ENCODE peak calls at places on chromosomes 6 and 20, in seven cellular contexts. H is left ventricle myocardium inferior; L is CD8-positive, alpha-beta memory T cell; U is breast epithelium; G is heart right ventricle; O is pancreas; Q is neuronal stem cell. A is an unnamed sample.
A peak's percentile ranks its signal among the peaks of the same experiment; 100 is the strongest.

GRCh38 chr6:31826793-31827285 is 699 bp upstream of the HSPA1B start:
- DNase-seq in H (peak; percentile 90), L (no peak), U (peak; percentile 94), G (peak; percentile 84), O (peak; percentile 83), Q (no peak), A (peak; percentile 82)

GRCh38 chr20:43096471-43096870 is 93.2 kb downstream of the PTPRT start:
- DNase-seq in H (no peak), L (no peak), U (no peak), G (no peak), O (no peak), Q (no peak), A (no peak)

GRCh38 chr6:26311012-26311384 is 54.0 kb upstream of the BTN3A2 start:
- DNase-seq in H (no peak), L (peak; percentile 35), U (no peak), G (no peak), O (peak; percentile 38), Q (no peak), A (peak; percentile 76)

GRCh38 chr6:115768469-115768868 is 292.2 kb downstream of the FRK start:
- DNase-seq in H (no peak), L (no peak), U (no peak), G (no peak), O (no peak), Q (no peak), A (no peak)

GRCh38 chr6:113352029-113352801 is 504.9 kb upstream of the MARCKS start:
- DNase-seq in H (no peak), L (no peak), U (no peak), G (no peak), O (no peak), Q (no peak), A (no peak)

GRCh38 chr6:168655462-168656152 is 214.6 kb downstream of the SMOC2 start:
- DNase-seq in H (no peak), L (no peak), U (no peak), G (no peak), O (no peak), Q (no peak), A (no peak)

GRCh38 chr20:2822073-2822472 is 5.9 kb downstream of the TMEM239 start:
- DNase-seq in H (no peak), L (peak; percentile 74), U (peak; percentile 12), G (no peak), O (no peak), Q (no peak), A (no peak)

GRCh38 chr20:17806739-17807441 is 107.1 kb downstream of the BANF2 start:
- DNase-seq in H (peak; percentile 85), L (no peak), U (peak; percentile 31), G (peak; percentile 83), O (peak; percentile 93), Q (no peak), A (no peak)

GRCh38 chr6:38015341-38015740 is 195.8 kb downstream of the ZFAND3 start:
- DNase-seq in H (no peak), L (no peak), U (no peak), G (no peak), O (no peak), Q (no peak), A (no peak)

GRCh38 chr20:48187891-48188290 is 402.6 kb upstream of the SULF2 start:
- DNase-seq in H (no peak), L (no peak), U (no peak), G (no peak), O (no peak), Q (no peak), A (peak; percentile 18)

GRCh38 chr6:67683960-67684359 is 951.1 kb upstream of the ADGRB3 start:
- DNase-seq in H (no peak), L (no peak), U (no peak), G (no peak), O (no peak), Q (no peak), A (no peak)

GRCh38 chr20:45948742-45949541 is 14.5 kb downstream of the PCIF1 start:
- DNase-seq in H (no peak), L (no peak), U (no peak), G (peak; percentile 11), O (no peak), Q (no peak), A (no peak)

GRCh38 chr6:168676552-168677317 is 235.8 kb downstream of the SMOC2 start:
- DNase-seq in H (no peak), L (no peak), U (no peak), G (no peak), O (no peak), Q (no peak), A (no peak)

GRCh38 chr6:152585236-152585635 is 51.9 kb downstream of the SYNE1 start:
- DNase-seq in H (no peak), L (no peak), U (no peak), G (no peak), O (no peak), Q (no peak), A (no peak)

GRCh38 chr6:170035896-170036295 is 255.0 kb downstream of the DLL1 start:
- DNase-seq in H (no peak), L (no peak), U (no peak), G (no peak), O (no peak), Q (no peak), A (no peak)

GRCh38 chr6:151914475-151914874 is 107.0 kb downstream of the ESR1 start:
- DNase-seq in H (no peak), L (no peak), U (no peak), G (no peak), O (no peak), Q (no peak), A (no peak)

GRCh38 chr20:47237715-47238114 is 118.8 kb downstream of the ZMYND8 start:
- DNase-seq in H (no peak), L (no peak), U (no peak), G (no peak), O (no peak), Q (no peak), A (no peak)

GRCh38 chr6:56437171-56437900 is 190.0 kb upstream of the COL21A1 start:
- DNase-seq in H (no peak), L (no peak), U (no peak), G (no peak), O (no peak), Q (no peak), A (no peak)

GRCh38 chr6:150185697-150186096 is 42.9 kb downstream of the PPP1R14C start:
- DNase-seq in H (no peak), L (no peak), U (no peak), G (no peak), O (no peak), Q (no peak), A (no peak)

GRCh38 chr20:46678516-46678915 is 10.7 kb downstream of the TP53RK start:
- DNase-seq in H (no peak), L (no peak), U (no peak), G (no peak), O (no peak), Q (no peak), A (no peak)

DNA sequence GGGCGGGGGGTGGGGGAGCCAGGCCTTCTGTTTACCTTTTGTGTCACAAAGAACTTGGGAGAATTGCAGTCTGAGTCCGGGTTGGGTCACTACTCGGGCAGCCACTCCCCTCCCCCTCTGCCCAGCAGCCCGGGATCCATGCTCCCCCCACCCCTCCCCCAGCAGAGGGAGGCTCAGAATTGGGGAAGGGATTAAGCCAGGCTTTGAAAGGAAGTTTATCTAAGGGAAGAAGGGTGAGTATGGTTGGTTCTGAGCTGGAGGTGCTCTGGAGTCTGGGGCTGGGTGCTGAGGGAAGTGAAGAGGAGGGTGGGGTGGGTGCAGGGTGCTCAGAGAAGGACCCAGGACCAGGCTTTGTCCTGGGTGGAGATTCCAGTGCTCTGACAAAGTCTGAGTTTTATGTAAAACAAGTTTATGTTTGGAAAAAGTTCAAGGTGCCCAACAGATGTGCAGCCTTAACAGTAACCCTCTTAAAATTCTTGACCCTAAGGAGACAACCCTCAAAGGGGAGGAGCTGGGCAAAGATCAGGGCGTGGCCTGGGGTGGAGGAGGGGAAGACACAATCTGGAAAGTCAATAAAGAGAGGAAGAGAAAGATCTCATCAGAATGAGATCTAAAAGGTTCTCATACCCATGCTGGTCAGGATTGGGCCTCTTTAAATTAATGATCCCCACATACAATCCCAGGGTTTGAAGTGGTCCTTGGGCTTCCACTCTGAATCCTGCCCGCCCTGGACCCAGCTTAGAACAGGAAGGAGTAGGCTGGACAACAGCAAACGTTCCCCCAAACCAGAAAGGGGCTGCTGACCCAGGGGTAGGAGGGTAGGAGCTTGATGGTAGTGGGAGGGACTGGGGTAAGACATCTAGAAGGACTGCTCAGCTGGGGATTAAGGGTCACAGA is 32.8 kb downstream of the FOXP4 start:
- DNase-seq in H (no peak), L (no peak), U (no peak), G (no peak), O (no peak), Q (peak; percentile 82), A (peak; percentile 88)
- H3K4me1 ChIP-seq in H (peaks cover 63% of the 10 kb centered on the region), L (no peaks in the 10 kb centered on the region), U (peaks cover 14% of the 10 kb centered on the region), G (peaks cover 30% of the 10 kb centered on the region), O (peaks cover 69% of the 10 kb centered on the region), Q (peaks cover 62% of the 10 kb centered on the region), A (peaks cover 23% of the 10 kb centered on the region)

DNA sequence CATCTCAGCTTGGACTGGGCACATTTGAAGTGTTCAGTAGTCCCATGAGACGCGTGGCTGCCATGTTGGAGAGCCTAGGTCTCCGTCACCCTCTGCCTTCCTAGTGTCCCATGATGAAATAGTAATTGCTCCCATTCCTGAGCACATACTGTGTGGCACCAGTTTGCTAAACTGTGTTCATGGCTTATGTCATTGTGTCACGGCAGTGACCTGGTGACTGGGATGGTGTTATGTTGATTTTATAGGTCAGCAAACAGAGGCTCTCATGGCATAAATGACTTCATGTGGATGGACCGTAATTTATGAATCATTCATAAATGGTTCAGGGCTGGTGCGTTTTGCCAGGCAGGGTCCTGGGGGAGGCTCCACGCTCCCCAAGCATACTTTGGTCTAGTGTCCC is 3.8 kb downstream of the BCAS4 start:
- DNase-seq in H (no peak), L (no peak), U (no peak), G (no peak), O (no peak), Q (no peak), A (no peak)
- H3K36me3 ChIP-seq in H (no peaks in the 10 kb centered on the region), L (peaks cover 4% of the 10 kb centered on the region), U (no peaks in the 10 kb centered on the region), G (no peaks in the 10 kb centered on the region), O (no peaks in the 10 kb centered on the region), Q (no peaks in the 10 kb centered on the region), A (peaks cover 3% of the 10 kb centered on the region)

DNA sequence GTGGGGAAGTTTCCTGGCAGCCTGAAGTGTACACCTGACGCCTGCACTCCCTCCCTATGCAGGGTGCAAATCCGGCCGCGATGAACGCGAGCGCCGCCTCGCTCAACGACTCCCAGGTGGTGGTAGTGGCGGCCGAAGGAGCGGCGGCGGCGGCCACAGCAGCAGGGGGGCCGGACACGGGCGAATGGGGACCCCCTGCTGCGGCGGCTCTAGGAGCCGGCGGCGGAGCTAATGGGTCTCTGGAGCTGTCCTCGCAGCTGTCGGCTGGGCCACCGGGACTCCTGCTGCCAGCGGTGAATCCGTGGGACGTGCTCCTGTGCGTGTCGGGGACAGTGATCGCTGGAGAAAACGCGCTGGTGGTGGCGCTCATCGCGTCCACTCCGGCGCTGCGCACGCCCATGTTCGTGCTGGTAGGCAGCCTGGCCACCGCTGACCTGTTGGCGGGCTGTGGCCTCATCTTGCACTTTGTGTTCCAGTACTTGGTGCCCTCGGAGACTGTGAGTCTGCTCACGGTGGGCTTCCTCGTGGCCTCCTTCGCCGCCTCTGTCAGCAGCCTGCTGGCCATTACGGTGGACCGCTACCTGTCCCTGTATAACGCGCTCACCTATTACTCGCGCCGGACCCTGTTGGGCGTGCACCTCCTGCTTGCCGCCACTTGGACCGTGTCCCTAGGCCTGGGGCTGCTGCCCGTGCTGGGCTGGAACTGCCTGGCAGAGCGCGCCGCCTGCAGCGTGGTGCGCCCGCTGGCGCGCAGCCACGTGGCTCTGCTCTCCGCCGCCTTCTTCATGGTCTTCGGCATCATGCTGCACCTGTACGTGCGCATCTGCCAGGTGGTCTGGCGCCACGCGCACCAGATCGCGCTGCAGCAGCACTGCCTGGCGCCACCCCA is 1.2 kb downstream of the GPR6 start:
- DNase-seq in H (no peak), L (no peak), U (no peak), G (peak; percentile 14), O (no peak), Q (no peak), A (no peak)
- H3K4me1 ChIP-seq in H (no peaks in the 10 kb centered on the region), L (no peaks in the 10 kb centered on the region), U (no peaks in the 10 kb centered on the region), G (peaks cover 3% of the 10 kb centered on the region), O (no peaks in the 10 kb centered on the region), Q (peaks cover 9% of the 10 kb centered on the region), A (no peaks in the 10 kb centered on the region)

GRCh38 chr20:25280574-25281535 is 33.0 kb downstream of the PYGB start:
- DNase-seq in H (peak; percentile 13), L (no peak), U (peak; percentile 15), G (no peak), O (peak; percentile 11), Q (no peak), A (peak; percentile 5)
- H3K36me3 ChIP-seq in H (peaks cover 100% of the 10 kb centered on the region), L (peaks cover 4% of the 10 kb centered on the region), U (peaks cover 20% of the 10 kb centered on the region), G (peaks cover 99% of the 10 kb centered on the region), O (peaks cover 43% of the 10 kb centered on the region), Q (peaks cover 100% of the 10 kb centered on the region), A (peaks cover 33% of the 10 kb centered on the region)

A was measured in HAP-1.